ENCODE peak calls at places on chromosomes 1 and 21, in four cellular contexts. W is AG04449, V is EL, M is iPS DF 19.7. G is an unnamed sample.

GRCh38 chr1:200922406-200922805 is 27.7 kb downstream of the INAVA start:
- DNase-seq in W (no peak), V (no peak), M (no peak), G (no peak)

GRCh38 chr1:17849216-17849615 is 94.1 kb downstream of the ACTL8 start:
- DNase-seq in W (no peak), V (peak), M (no peak), G (no peak)

GRCh38 chr1:53110370-53111072 is 31.9 kb downstream of the SLC1A7 start:
- DNase-seq in W (no peak), V (peak), M (no peak), G (no peak)

GRCh38 chr21:38913120-38913975 is 107.6 kb downstream of the ETS2 start:
- DNase-seq in W (no peak), V (peak), M (no peak), G (peak)

GRCh38 chr1:159821171-159821867 is 5.4 kb upstream of the SLAMF8 start:
- DNase-seq in W (no peak), V (no peak), M (no peak), G (no peak)

GRCh38 chr1:153643100-153643499 is 9.2 kb downstream of the CHTOP start:
- DNase-seq in W (no peak), V (no peak), M (no peak), G (no peak)

GRCh38 chr1:169538998-169539871 is 47.0 kb downstream of the F5 start:
- DNase-seq in W (peak), V (peak), M (no peak), G (no peak)

GRCh38 chr1:223341111-223341510 is 22.9 kb downstream of the SUSD4 start:
- DNase-seq in W (peak), V (peak), M (no peak), G (peak)

GRCh38 chr1:110734146-110734680 is 59.5 kb upstream of the KCNA3 start:
- DNase-seq in W (no peak), V (no peak), M (no peak), G (no peak)

GRCh38 chr1:231420959-231421615 is 1.0 kb downstream of the EGLN1 start:
- DNase-seq in W (no peak), V (peak), M (no peak), G (peak)

GRCh38 chr21:40512590-40512989 is 334.4 kb downstream of the DSCAM start:
- DNase-seq in W (no peak), V (no peak), M (no peak), G (no peak)